ENCODE peak calls at places on chromosomes 13 and 19, in six cellular contexts. Q is activated T-helper 1 cell treated with anti-CD3 and anti-CD28 coated beads, Interleukin-2, amount 50 U/mL, for 16 hours; L is lower lobe of right lung; M is endothelial cell; Y is nucleus accumbens; E is ACHN. C is an unnamed sample.

GRCh38 chr13:46179576-46180368 is 2.2 kb downstream of the LCP1 start:
- DNase-seq in Q (peak; percentile 45), L (peak; percentile 75), M (no peak), Y (no peak), E (no peak), C (no peak)

GRCh38 chr19:19452241-19453128 is 47.0 kb downstream of the GATAD2A start:
- DNase-seq in Q (no peak), L (peak; percentile 26), M (no peak), Y (no peak), E (no peak), C (no peak)

GRCh38 chr13:47420568-47420967 is 523.7 kb upstream of the HTR2A start:
- DNase-seq in Q (no peak), L (no peak), M (no peak), Y (no peak), E (no peak), C (no peak)

GRCh38 chr19:19407640-19407933 is 2.1 kb downstream of the GATAD2A start:
- DNase-seq in Q (no peak), L (no peak), M (no peak), Y (no peak), E (no peak), C (no peak)

GRCh38 chr19:46687438-46688145 is 26.6 kb upstream of the DACT3 start:
- DNase-seq in Q (no peak), L (no peak), M (no peak), Y (no peak), E (no peak), C (no peak)

GRCh38 chr13:42041684-42042035 is 6.8 kb upstream of the DGKH start:
- DNase-seq in Q (no peak), L (peak; percentile 67), M (peak; percentile 64), Y (peak; percentile 29), E (peak; percentile 59), C (peak; percentile 8)

GRCh38 chr13:40388617-40389016 is 277.8 kb downstream of the FOXO1 start:
- DNase-seq in Q (peak; percentile 61), L (no peak), M (no peak), Y (no peak), E (no peak), C (peak; percentile 56)

GRCh38 chr13:77429320-77430142 is 102.6 kb upstream of the MYCBP2 start:
- DNase-seq in Q (no peak), L (no peak), M (no peak), Y (no peak), E (no peak), C (peak; percentile 11)

GRCh38 chr19:11088508-11089253 is 582 bp upstream of the LDLR start:
- DNase-seq in Q (no peak), L (no peak), M (no peak), Y (no peak), E (no peak), C (peak; percentile 36)

GRCh38 chr19:1856698-1857603 is 6.4 kb downstream of the KLF16 start:
- DNase-seq in Q (no peak), L (peak; percentile 92), M (peak; percentile 59), Y (no peak), E (peak; percentile 83), C (no peak)

GRCh38 chr19:29923653-29924052 is 18.4 kb upstream of the URI1 start:
- DNase-seq in Q (no peak), L (no peak), M (no peak), Y (no peak), E (no peak), C (no peak)

GRCh38 chr19:4676955-4677731 is 7.0 kb upstream of the MYDGF start:
- DNase-seq in Q (no peak), L (peak; percentile 64), M (peak; percentile 71), Y (no peak), E (peak; percentile 37), C (no peak)

GRCh38 chr13:41061914-41062837 is 867 bp downstream of the WBP4 start:
- DNase-seq in Q (no peak), L (no peak), M (no peak), Y (no peak), E (peak; percentile 74), C (no peak)